ENCODE peak calls at places on chromosomes 1 and 21, in eight cellular contexts. M is mesenchymal stem cell, G is psoas muscle, Z is MM.1S, E is body of pancreas, S is WERI-Rb-1, K is colonic mucosa, B is OCI-LY7. U is an unnamed sample.

GRCh38 chr1:27637052-27637451 is 2.1 kb upstream of the FGR start:
- DNase-seq in M (peak; percentile 44), G (no peak), Z (no peak), E (no peak), S (no peak), K (no peak), B (no peak), U (no peak)

GRCh38 chr1:180199018-180199417 is 31.0 kb upstream of the LHX4 start:
- DNase-seq in M (no peak), G (no peak), Z (no peak), E (no peak), S (no peak), K (no peak), B (no peak), U (no peak)

GRCh38 chr1:203556047-203556851 is 62.3 kb downstream of the OPTC start:
- DNase-seq in M (peak; percentile 75), G (peak; percentile 74), Z (no peak), E (peak; percentile 22), S (peak; percentile 66), K (peak; percentile 22), B (no peak), U (no peak)

GRCh38 chr1:167563579-167564246 is 10.2 kb upstream of the CREG1 start:
- DNase-seq in M (no peak), G (no peak), Z (peak; percentile 93), E (peak; percentile 22), S (no peak), K (no peak), B (no peak), U (no peak)

GRCh38 chr1:153961421-153961820 is 1.9 kb downstream of the SLC39A1 start:
- DNase-seq in M (no peak), G (no peak), Z (no peak), E (no peak), S (no peak), K (no peak), B (no peak), U (no peak)

GRCh38 chr1:169584483-169585144 is 1.7 kb downstream of the F5 start:
- DNase-seq in M (no peak), G (no peak), Z (no peak), E (no peak), S (no peak), K (no peak), B (no peak), U (no peak)

GRCh38 chr21:32519945-32520884 is 65.1 kb downstream of the TCP10L start:
- DNase-seq in M (no peak), G (no peak), Z (no peak), E (no peak), S (no peak), K (no peak), B (no peak), U (no peak)

GRCh38 chr1:88150330-88150729 is 533.7 kb upstream of the PKN2 start:
- DNase-seq in M (no peak), G (no peak), Z (no peak), E (no peak), S (no peak), K (no peak), B (no peak), U (no peak)

GRCh38 chr21:39673736-39674135 is 61.0 kb downstream of the B3GALT5 start:
- DNase-seq in M (no peak), G (no peak), Z (no peak), E (peak; percentile 91), S (no peak), K (no peak), B (no peak), U (no peak)

GRCh38 chr1:216194721-216195120 is 228.5 kb downstream of the USH2A start:
- DNase-seq in M (no peak), G (no peak), Z (no peak), E (no peak), S (no peak), K (no peak), B (no peak), U (no peak)

GRCh38 chr1:200258447-200259375 is 151.1 kb downstream of the ZNF281 start:
- DNase-seq in M (peak; percentile 31), G (no peak), Z (peak; percentile 59), E (no peak), S (peak; percentile 56), K (no peak), B (peak; percentile 75), U (peak; percentile 78)

GRCh38 chr21:35046880-35047229 is 2.2 kb downstream of the RUNX1 start:
- DNase-seq in M (no peak), G (peak; percentile 55), Z (no peak), E (no peak), S (no peak), K (no peak), B (no peak), U (no peak)

GRCh38 chr1:234611153-234611798 is 1.3 kb upstream of the IRF2BP2 start:
- DNase-seq in M (peak; percentile 94), G (no peak), Z (peak; percentile 94), E (no peak), S (peak; percentile 96), K (peak; percentile 83), B (peak; percentile 84), U (peak; percentile 67)

GRCh38 chr1:91092503-91092902 is 70.7 kb upstream of the ZNF644 start:
- DNase-seq in M (peak; percentile 11), G (no peak), Z (no peak), E (no peak), S (no peak), K (no peak), B (no peak), U (no peak)

GRCh38 chr1:201354151-201354900 is 23.2 kb downstream of the TNNT2 start:
- DNase-seq in M (no peak), G (no peak), Z (no peak), E (peak; percentile 3), S (no peak), K (no peak), B (no peak), U (no peak)

GRCh38 chr1:1000357-1001056 is 610 bp upstream of the HES4 start:
- DNase-seq in M (peak; percentile 90), G (peak; percentile 85), Z (no peak), E (peak; percentile 86), S (peak; percentile 92), K (peak; percentile 82), B (no peak), U (no peak)

GRCh38 chr1:20720631-20721051 is 2.8 kb upstream of the KIF17 start:
- DNase-seq in M (no peak), G (peak; percentile 38), Z (no peak), E (no peak), S (no peak), K (no peak), B (no peak), U (no peak)

GRCh38 chr1:228141082-228141870 is 1.2 kb downstream of the GUK1 start:
- DNase-seq in M (peak; percentile 68), G (peak; percentile 72), Z (peak; percentile 72), E (peak; percentile 67), S (no peak), K (peak; percentile 52), B (peak; percentile 46), U (no peak)

GRCh38 chr1:107378602-107379265 is 237.9 kb downstream of the NTNG1 start:
- DNase-seq in M (no peak), G (no peak), Z (no peak), E (no peak), S (no peak), K (no peak), B (no peak), U (no peak)

GRCh38 chr1:209723761-209724693 is 19.4 kb downstream of the HSD11B1 start:
- DNase-seq in M (no peak), G (no peak), Z (no peak), E (no peak), S (no peak), K (no peak), B (no peak), U (no peak)

GRCh38 chr1:48767957-48768510 is 8.7 kb downstream of the BEND5 start:
- DNase-seq in M (peak; percentile 10), G (no peak), Z (no peak), E (no peak), S (no peak), K (no peak), B (peak; percentile 13), U (peak; percentile 50)

GRCh38 chr1:183877321-183877720 is 72.4 kb downstream of the RGL1 start:
- DNase-seq in M (no peak), G (peak; percentile 54), Z (no peak), E (peak; percentile 70), S (no peak), K (no peak), B (no peak), U (no peak)

GRCh38 chr1:206559661-206559995 is 52.3 kb downstream of the RASSF5 start:
- DNase-seq in M (no peak), G (no peak), Z (peak; percentile 46), E (no peak), S (peak; percentile 41), K (peak; percentile 47), B (no peak), U (peak; percentile 47)

GRCh38 chr1:26827663-26828062 is 1.2 kb downstream of the ZDHHC18 start:
- DNase-seq in M (no peak), G (no peak), Z (no peak), E (peak; percentile 32), S (no peak), K (no peak), B (no peak), U (no peak)

DNA sequence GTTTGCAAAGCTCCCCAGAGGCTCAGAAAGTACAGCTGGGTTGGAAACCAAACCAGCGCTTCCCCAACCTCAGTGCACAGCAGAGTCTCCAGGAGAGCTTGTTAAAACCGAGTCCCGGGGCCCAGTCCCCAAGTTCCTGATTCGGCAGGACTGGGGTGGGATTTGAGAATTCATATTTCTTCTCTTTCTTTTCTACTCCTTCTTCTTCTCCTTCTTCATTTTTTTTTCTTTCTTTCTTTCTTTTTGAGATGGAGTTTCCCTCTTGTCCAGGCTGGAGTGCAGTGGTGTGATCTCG is 136.8 kb downstream of the PGBD5 start:
- DNase-seq in M (no peak), G (no peak), Z (no peak), E (no peak), S (no peak), K (no peak), B (no peak), U (no peak)
- H3K9me3 ChIP-seq in M (no peaks in the 10 kb centered on the region), G (no peaks in the 10 kb centered on the region), Z (no peaks in the 10 kb centered on the region), E (no peaks in the 10 kb centered on the region), S (no peaks in the 10 kb centered on the region), K (no peaks in the 10 kb centered on the region), B (no peaks in the 10 kb centered on the region), U (no peaks in the 10 kb centered on the region)

GRCh38 chr1:152759453-152760173 is 1.8 kb downstream of the KPRP start:
- DNase-seq in M (no peak), G (no peak), Z (no peak), E (no peak), S (no peak), K (no peak), B (no peak), U (no peak)
- H3K9me3 ChIP-seq in M (no peaks in the 10 kb centered on the region), G (no peaks in the 10 kb centered on the region), Z (no peaks in the 10 kb centered on the region), E (no peaks in the 10 kb centered on the region), S (peaks cover 2% of the 10 kb centered on the region), K (no peaks in the 10 kb centered on the region), B (no peaks in the 10 kb centered on the region), U (no peaks in the 10 kb centered on the region)

GRCh38 chr1:156419863-156420208 is 50.8 kb downstream of the RHBG start:
- DNase-seq in M (no peak), G (no peak), Z (no peak), E (no peak), S (peak; percentile 63), K (no peak), B (peak; percentile 44), U (peak; percentile 60)
- H3K9me3 ChIP-seq in M (no peaks in the 10 kb centered on the region), G (no peaks in the 10 kb centered on the region), Z (no peaks in the 10 kb centered on the region), E (no peaks in the 10 kb centered on the region), S (no peaks in the 10 kb centered on the region), K (no peaks in the 10 kb centered on the region), B (no peaks in the 10 kb centered on the region), U (no peaks in the 10 kb centered on the region)

GRCh38 chr1:42504535-42505128 is 41.5 kb downstream of the CCDC30 start:
- DNase-seq in M (no peak), G (no peak), Z (no peak), E (no peak), S (no peak), K (no peak), B (peak; percentile 3), U (no peak)

GRCh38 chr1:42506576-42506975 is 43.5 kb downstream of the CCDC30 start:
- DNase-seq in M (no peak), G (no peak), Z (no peak), E (no peak), S (no peak), K (no peak), B (no peak), U (no peak)
- H3K9me3 ChIP-seq in M (peaks cover 74% of the 10 kb centered on the region), G (peaks cover 44% of the 10 kb centered on the region), Z (no peaks in the 10 kb centered on the region), E (peaks cover 5% of the 10 kb centered on the region), S (peaks cover 29% of the 10 kb centered on the region), K (peaks cover 7% of the 10 kb centered on the region), B (peaks cover 17% of the 10 kb centered on the region), U (peaks cover 31% of the 10 kb centered on the region)

U was measured in Karpas-422.